ENCODE peak calls at places on chromosome 7, in five cellular contexts. O is left ventricle myocardium inferior, D is prostate gland, K is kidney epithelial cell, M is fibroblast of villous mesenchyme. P is an unnamed sample.

GRCh38 chr7:15783971-15784693 is 97.6 kb upstream of the MEOX2 start:
- DNase-seq in O (no peak), D (no peak), K (no peak), M (peak), P (no peak)

GRCh38 chr7:138538518-138538917 is 78.5 kb downstream of the TRIM24 start:
- DNase-seq in O (no peak), D (no peak), K (peak), M (peak), P (peak)

GRCh38 chr7:46369933-46370654 is 449.0 kb upstream of the IGFBP3 start:
- DNase-seq in O (no peak), D (no peak), K (no peak), M (peak), P (peak)

GRCh38 chr7:157412491-157413180 is 75.8 kb downstream of the DNAJB6 start:
- DNase-seq in O (peak), D (no peak), K (no peak), M (no peak), P (no peak)

GRCh38 chr7:107186242-107186641 is 17.4 kb downstream of the HBP1 start:
- DNase-seq in O (no peak), D (no peak), K (no peak), M (no peak), P (no peak)

GRCh38 chr7:138842111-138842510 is 44.1 kb upstream of the ATP6V0A4 start:
- DNase-seq in O (no peak), D (no peak), K (peak), M (peak), P (peak)

GRCh38 chr7:85186083-85186520 is 754 bp downstream of the SEMA3D start:
- DNase-seq in O (no peak), D (peak), K (no peak), M (peak), P (peak)

GRCh38 chr7:141441837-141442627 is 109.2 kb upstream of the AGK start:
- DNase-seq in O (no peak), D (no peak), K (no peak), M (no peak), P (no peak)

GRCh38 chr7:131843862-131844261 is 287.4 kb upstream of the PODXL start:
- DNase-seq in O (no peak), D (peak), K (no peak), M (peak), P (peak)

GRCh38 chr7:74040101-74040790 is 12.3 kb downstream of the ELN start:
- DNase-seq in O (no peak), D (no peak), K (no peak), M (no peak), P (no peak)

GRCh38 chr7:137772221-137772620 is 74.6 kb downstream of the DGKI start:
- DNase-seq in O (no peak), D (no peak), K (no peak), M (peak), P (no peak)

GRCh38 chr7:6306471-6306870 is 34.0 kb upstream of the CYTH3 start:
- DNase-seq in O (no peak), D (no peak), K (peak), M (peak), P (peak)

GRCh38 chr7:90597879-90598278 is 1.8 kb downstream of the CDK14 start:
- DNase-seq in O (no peak), D (no peak), K (no peak), M (no peak), P (peak)

GRCh38 chr7:131688738-131689661 is 132.6 kb upstream of the PODXL start:
- DNase-seq in O (peak), D (peak), K (peak), M (peak), P (peak)

GRCh38 chr7:93196331-93196730 is 29.9 kb downstream of the HEPACAM2 start:
- DNase-seq in O (no peak), D (no peak), K (no peak), M (no peak), P (no peak)

GRCh38 chr7:80420876-80421275 is 91.0 kb downstream of the GNAT3 start:
- DNase-seq in O (no peak), D (no peak), K (no peak), M (no peak), P (no peak)

GRCh38 chr7:125347264-125347663 is 417.6 kb upstream of the POT1 start:
- DNase-seq in O (no peak), D (no peak), K (no peak), M (no peak), P (no peak)

GRCh38 chr7:130875265-130875741 is 141.3 kb upstream of the KLF14 start:
- DNase-seq in O (peak), D (no peak), K (no peak), M (peak), P (peak)

GRCh38 chr7:116769541-116769940 is 92.8 kb upstream of the CAPZA2 start:
- DNase-seq in O (no peak), D (no peak), K (no peak), M (no peak), P (no peak)

GRCh38 chr7:23276381-23276780 is 22.8 kb upstream of the MALSU1 start:
- DNase-seq in O (no peak), D (no peak), K (no peak), M (no peak), P (peak)

GRCh38 chr7:48052748-48053147 is 17.4 kb downstream of the C7orf57 start:
- DNase-seq in O (no peak), D (no peak), K (peak), M (peak), P (peak)

GRCh38 chr7:5426226-5426475 is 2.5 kb upstream of the TNRC18 start:
- DNase-seq in O (no peak), D (peak), K (no peak), M (peak), P (peak)

GRCh38 chr7:35286422-35286821 is 32.5 kb upstream of the TBX20 start:
- DNase-seq in O (no peak), D (no peak), K (peak), M (peak), P (peak)

GRCh38 chr7:124552217-124552616 is 213.4 kb downstream of the GPR37 start:
- DNase-seq in O (no peak), D (no peak), K (no peak), M (no peak), P (no peak)

GRCh38 chr7:105157278-105157677 is 143.3 kb downstream of the KMT2E start:
- DNase-seq in O (no peak), D (no peak), K (no peak), M (no peak), P (no peak)

GRCh38 chr7:23468721-23469149 is 1.6 kb downstream of the IGF2BP3 start:
- DNase-seq in O (no peak), D (no peak), K (no peak), M (no peak), P (no peak)

GRCh38 chr7:114644455-114644854 is 229.8 kb downstream of the FOXP2 start:
- DNase-seq in O (no peak), D (no peak), K (no peak), M (no peak), P (no peak)

GRCh38 chr7:126778101-126778500 is 474.6 kb downstream of the GRM8 start:
- DNase-seq in O (no peak), D (no peak), K (no peak), M (no peak), P (no peak)

GRCh38 chr7:46206474-46207060 is 285.5 kb upstream of the IGFBP3 start:
- DNase-seq in O (no peak), D (no peak), K (no peak), M (no peak), P (no peak)

GRCh38 chr7:21771261-21771660 is 174.4 kb downstream of the CDCA7L start:
- DNase-seq in O (no peak), D (no peak), K (no peak), M (no peak), P (no peak)

GRCh38 chr7:123749537-123749857 is 694 bp upstream of the WASL start:
- DNase-seq in O (no peak), D (no peak), K (peak), M (peak), P (peak)

GRCh38 chr7:14309432-14309831 is 320.0 kb upstream of the ETV1 start:
- DNase-seq in O (no peak), D (no peak), K (no peak), M (no peak), P (no peak)

GRCh38 chr7:158710651-158711102 is 6.1 kb upstream of the NCAPG2 start:
- DNase-seq in O (no peak), D (no peak), K (peak), M (peak), P (peak)

DNA sequence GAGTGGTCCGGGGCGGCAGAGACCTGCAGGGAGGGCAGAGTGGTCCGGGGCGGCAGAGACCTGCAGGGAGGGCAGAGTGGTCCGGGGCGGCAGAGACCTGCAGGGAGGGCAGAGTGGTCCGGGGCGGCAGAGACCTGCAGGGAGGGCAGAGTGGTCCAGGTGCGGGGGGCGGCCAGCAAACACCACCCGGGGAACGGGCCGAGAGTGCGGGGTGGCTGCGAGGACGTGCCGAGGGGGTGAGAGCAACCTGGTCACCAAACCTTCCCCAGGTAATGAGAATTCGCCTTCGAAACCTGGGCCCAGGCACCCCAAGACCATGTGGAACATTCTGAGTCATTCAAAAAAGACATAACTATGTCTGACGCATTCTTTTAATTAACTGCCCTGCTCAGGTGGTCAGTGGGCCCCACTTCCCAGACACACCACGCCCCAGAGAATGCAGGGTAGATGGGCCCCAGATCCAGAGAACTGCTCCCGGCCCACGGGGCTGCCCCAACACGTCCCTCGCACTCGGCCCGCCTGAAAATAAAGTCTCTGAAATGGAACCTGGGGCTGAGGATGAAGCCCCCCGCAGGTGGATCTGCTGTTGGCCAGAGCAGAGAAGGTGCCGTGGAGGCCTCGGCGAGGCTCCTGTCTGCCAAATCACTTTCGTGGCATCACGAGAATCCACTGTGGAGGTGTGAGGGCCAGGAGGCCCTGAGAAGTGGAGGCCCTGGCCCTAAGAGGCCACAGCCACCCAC is 12.5 kb upstream of the GPR146 start:
- DNase-seq in O (no peak), D (no peak), K (no peak), M (no peak), P (no peak)
- TF ChIP-seq CTCF in O (no peak), D (no peak), K (no peak), M (no peak), P (no peak)

GRCh38 chr7:133207687-133208086 is 45.2 kb upstream of the EXOC4 start:
- DNase-seq in O (no peak), D (no peak), K (no peak), M (peak), P (peak)
- TF ChIP-seq CTCF in O (no peak), D (no peak), K (no peak), M (peak), P (peak)

GRCh38 chr7:142745091-142745635 is 4.1 kb upstream of the PRSS1 start:
- DNase-seq in O (no peak), D (no peak), K (no peak), M (no peak), P (no peak)

GRCh38 chr7:142745783-142746182 is 3.5 kb upstream of the PRSS1 start:
- DNase-seq in O (no peak), D (no peak), K (no peak), M (no peak), P (no peak)

GRCh38 chr7:142739927-142740492 is 9.3 kb upstream of the PRSS1 start:
- DNase-seq in O (no peak), D (no peak), K (no peak), M (no peak), P (peak)
- TF ChIP-seq CTCF in O (no peak), D (no peak), K (no peak), M (peak), P (no peak)

GRCh38 chr7:142712617-142712957 is 36.7 kb upstream of the PRSS1 start:
- DNase-seq in O (no peak), D (no peak), K (no peak), M (no peak), P (no peak)
- TF ChIP-seq CTCF in O (peak), D (no peak), K (no peak), M (no peak), P (no peak)

GRCh38 chr7:12244129-12244528 is 33.0 kb downstream of the TMEM106B start:
- DNase-seq in O (no peak), D (no peak), K (no peak), M (peak), P (peak)
- TF ChIP-seq CTCF in O (peak), D (no peak), K (peak), M (peak), P (peak)

DNA sequence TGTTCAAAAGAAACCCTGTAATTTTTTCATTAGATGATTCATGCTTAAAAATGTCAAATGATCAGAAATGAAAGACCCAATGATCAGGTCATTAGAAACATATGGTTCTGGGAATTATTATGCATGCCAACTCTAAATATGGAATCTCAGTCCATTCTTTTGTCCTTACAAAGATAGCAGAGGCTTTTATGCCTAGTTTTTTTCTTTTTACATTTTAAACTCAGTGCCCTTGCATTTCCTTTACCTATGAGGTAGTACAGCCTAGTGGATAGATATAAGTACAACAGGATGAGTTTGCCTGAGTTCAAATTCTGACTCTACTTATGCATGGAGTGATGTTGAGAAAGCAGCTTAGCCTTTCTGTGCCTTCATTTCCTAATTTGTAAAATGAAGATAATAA is 392.9 kb downstream of the SUGCT start:
- DNase-seq in O (no peak), D (no peak), K (no peak), M (no peak), P (no peak)
- TF ChIP-seq CTCF in O (no peak), D (no peak), K (no peak), M (no peak), P (no peak)

P was measured in fibroblast of pulmonary artery.